ENCODE peak calls at places on chromosome 22, in eight cellular contexts. One of them, this sample, is unnamed.

GRCh38 chr22:40400173-40400572 is 29.8 kb downstream of the SGSM3 start:
- DNase-seq in DMS153: no peak
- DNase-seq in NCI-H2107: no peak
- DNase-seq in heart right ventricle: no peak
- DNase-seq in stromal cell of bone marrow: no peak
- DNase-seq in mammary epithelial cell: no peak
- DNase-seq in GM20000: peak
- DNase-seq in tibial artery: no peak
- DNase-seq in this sample: no peak

GRCh38 chr22:45242778-45243191 is 2.1 kb upstream of the KIAA0930 start:
- DNase-seq in DMS153: peak
- DNase-seq in NCI-H2107: no peak
- DNase-seq in mammary epithelial cell: no peak
- DNase-seq in heart right ventricle: no peak
- DNase-seq in GM20000: no peak
- DNase-seq in tibial artery: no peak
- DNase-seq in stromal cell of bone marrow: no peak
- DNase-seq in this sample: no peak

GRCh38 chr22:25077056-25077455 is 122.6 kb upstream of the CRYBB3 start:
- DNase-seq in mammary epithelial cell: no peak
- DNase-seq in NCI-H2107: no peak
- DNase-seq in tibial artery: no peak
- DNase-seq in GM20000: no peak
- DNase-seq in DMS153: no peak
- DNase-seq in stromal cell of bone marrow: no peak
- DNase-seq in heart right ventricle: no peak
- DNase-seq in this sample: no peak

GRCh38 chr22:33163815-33164214 is 105.6 kb upstream of the SYN3 start:
- DNase-seq in DMS153: peak
- DNase-seq in stromal cell of bone marrow: no peak
- DNase-seq in GM20000: no peak
- DNase-seq in heart right ventricle: no peak
- DNase-seq in tibial artery: no peak
- DNase-seq in mammary epithelial cell: no peak
- DNase-seq in NCI-H2107: no peak
- DNase-seq in this sample: no peak

GRCh38 chr22:49103314-49104052 is 724.2 kb downstream of the BRD1 start:
- DNase-seq in DMS153: peak
- DNase-seq in tibial artery: no peak
- DNase-seq in NCI-H2107: no peak
- DNase-seq in stromal cell of bone marrow: no peak
- DNase-seq in mammary epithelial cell: no peak
- DNase-seq in heart right ventricle: no peak
- DNase-seq in GM20000: no peak
- DNase-seq in this sample: peak

GRCh38 chr22:22689621-22690345 is 45.4 kb downstream of the GGTLC2 start:
- DNase-seq in heart right ventricle: no peak
- DNase-seq in GM20000: no peak
- DNase-seq in mammary epithelial cell: no peak
- DNase-seq in DMS153: no peak
- DNase-seq in stromal cell of bone marrow: no peak
- DNase-seq in tibial artery: no peak
- DNase-seq in NCI-H2107: no peak
- DNase-seq in this sample: no peak

GRCh38 chr22:43066844-43067385 is 22.3 kb downstream of the TTLL1 start:
- DNase-seq in stromal cell of bone marrow: no peak
- DNase-seq in tibial artery: no peak
- DNase-seq in GM20000: no peak
- DNase-seq in NCI-H2107: no peak
- DNase-seq in heart right ventricle: no peak
- DNase-seq in mammary epithelial cell: peak
- DNase-seq in DMS153: no peak
- DNase-seq in this sample: no peak

GRCh38 chr22:29143848-29144785 is 61.6 kb upstream of the EMID1 start:
- DNase-seq in DMS153: peak
- DNase-seq in NCI-H2107: peak
- DNase-seq in tibial artery: no peak
- DNase-seq in GM20000: no peak
- DNase-seq in stromal cell of bone marrow: no peak
- DNase-seq in mammary epithelial cell: no peak
- DNase-seq in heart right ventricle: no peak
- DNase-seq in this sample: no peak

GRCh38 chr22:40797427-40797826 is 21.7 kb downstream of the SLC25A17 start:
- DNase-seq in mammary epithelial cell: no peak
- DNase-seq in GM20000: no peak
- DNase-seq in tibial artery: no peak
- DNase-seq in stromal cell of bone marrow: no peak
- DNase-seq in DMS153: no peak
- DNase-seq in NCI-H2107: no peak
- DNase-seq in heart right ventricle: no peak
- DNase-seq in this sample: no peak

GRCh38 chr22:30340911-30341685 is 14.4 kb upstream of the TBC1D10A start:
- DNase-seq in mammary epithelial cell: no peak
- DNase-seq in heart right ventricle: peak
- DNase-seq in DMS153: no peak
- DNase-seq in tibial artery: peak
- DNase-seq in NCI-H2107: no peak
- DNase-seq in GM20000: no peak
- DNase-seq in stromal cell of bone marrow: no peak
- DNase-seq in this sample: no peak

This sample was measured in upper lobe of right lung.